ENCODE peak calls at places on chromosomes 11 and 22, in ten cellular contexts. K is upper lobe of left lung, R is activated gamma-delta T cell treated with Interleukin-2 at 50 U/mL for 16 hours, J is kidney glomerular epithelial cell, N is hepatocyte, X is psoas muscle, G is neural progenitor cell, P is ecto neural progenitor cell, U is globus pallidus, H is NCI-H510A treated with DMSO at 0.1 percent for 48 hours. F is an unnamed sample.

GRCh38 chr11:69609351-69609750 is 31.6 kb upstream of the CCND1 start:
- DNase-seq in U (no peak), R (no peak), N (no peak), P (no peak), X (no peak), K (no peak), H (no peak), G (no peak), J (no peak), F (no peak)

GRCh38 chr11:7515544-7515943 is 1.7 kb downstream of the PPFIBP2 start:
- DNase-seq in K (no peak), N (no peak), H (no peak), U (peak), G (no peak), X (no peak), J (no peak), R (no peak), P (no peak), F (no peak)

GRCh38 chr11:14764899-14765527 is 121.4 kb downstream of the PDE3B start:
- DNase-seq in G (no peak), J (no peak), X (no peak), H (no peak), U (no peak), P (no peak), N (no peak), R (peak), K (no peak), F (peak)

GRCh38 chr11:2655834-2656622 is 43.8 kb downstream of the KCNQ1OT1 start:
- DNase-seq in X (no peak), H (no peak), U (no peak), G (no peak), J (peak), K (no peak), N (no peak), P (no peak), R (no peak), F (peak)

GRCh38 chr22:42408276-42408675 is 23.9 kb downstream of the NFAM1 start:
- DNase-seq in N (no peak), J (no peak), R (no peak), U (no peak), H (no peak), P (no peak), X (no peak), K (no peak), G (no peak), F (no peak)

GRCh38 chr11:19511413-19512183 is 201.0 kb upstream of the NAV2 start:
- DNase-seq in K (no peak), U (peak), N (no peak), H (peak), J (no peak), P (no peak), R (no peak), X (peak), G (no peak), F (no peak)

GRCh38 chr22:33674357-33674756 is 245.9 kb downstream of the LARGE1 start:
- DNase-seq in K (no peak), R (no peak), G (no peak), N (no peak), X (no peak), U (no peak), H (no peak), P (no peak), J (peak), F (no peak)

GRCh38 chr11:103631841-103632240 is 404.6 kb upstream of the DDI1 start:
- DNase-seq in N (no peak), K (no peak), H (no peak), J (no peak), P (no peak), R (no peak), X (no peak), U (no peak), G (no peak), F (no peak)

GRCh38 chr11:2529636-2530035 is 84.8 kb downstream of the KCNQ1 start:
- DNase-seq in U (no peak), R (no peak), G (no peak), X (peak), J (no peak), K (peak), P (no peak), H (no peak), N (no peak), F (no peak)

GRCh38 chr11:35050596-35050995 is 88.4 kb upstream of the CD44 start:
- DNase-seq in K (no peak), P (no peak), N (no peak), J (no peak), X (no peak), U (no peak), R (no peak), H (no peak), G (no peak), F (no peak)

GRCh38 chr22:38728899-38729796 is 23.4 kb downstream of the GTPBP1 start:
- DNase-seq in H (no peak), K (no peak), N (no peak), J (no peak), X (peak), P (no peak), U (no peak), G (no peak), R (no peak), F (no peak)

GRCh38 chr11:23423656-23424055 is 563.4 kb upstream of the CCDC179 start:
- DNase-seq in R (no peak), J (no peak), H (no peak), P (no peak), X (no peak), N (no peak), G (no peak), K (no peak), U (no peak), F (no peak)

F was measured in kidney epithelial cell.